ENCODE peak calls at places on chromosomes 6 and 20, in five cellular contexts. M, V, X, U and G are unnamed samples.

GRCh38 chr20:53030061-53030460 is 57.9 kb downstream of the TSHZ2 start:
- DNase-seq in M (no peak), V (no peak), X (no peak), U (no peak), G (no peak)

GRCh38 chr20:48770700-48771099 is 57.1 kb downstream of the PREX1 start:
- DNase-seq in M (no peak), V (no peak), X (no peak), U (no peak), G (no peak)

GRCh38 chr20:22407237-22408193 is 176.9 kb downstream of the FOXA2 start:
- DNase-seq in M (no peak), V (no peak), X (no peak), U (no peak), G (no peak)

GRCh38 chr6:88626460-88626859 is 337.0 kb downstream of the RNGTT start:
- DNase-seq in M (no peak), V (peak; percentile 2), X (no peak), U (no peak), G (no peak)

GRCh38 chr6:63644668-63645326 is 9.2 kb downstream of the PHF3 start:
- DNase-seq in M (no peak), V (peak; percentile 41), X (no peak), U (no peak), G (no peak)

GRCh38 chr6:77034161-77034560 is 429.1 kb downstream of the HTR1B start:
- DNase-seq in M (no peak), V (peak; percentile 92), X (no peak), U (no peak), G (no peak)

GRCh38 chr6:1081566-1081965 is 230.3 kb upstream of the FOXQ1 start:
- DNase-seq in M (no peak), V (no peak), X (no peak), U (no peak), G (no peak)

GRCh38 chr6:5670381-5670780 is 336.3 kb downstream of the NRN1 start:
- DNase-seq in M (no peak), V (no peak), X (no peak), U (no peak), G (no peak)

GRCh38 chr6:30116724-30117123 is 3.8 kb upstream of the TRIM31 start:
- DNase-seq in M (no peak), V (no peak), X (no peak), U (no peak), G (no peak)

GRCh38 chr6:31403283-31403989 is at the start of gene MICA:
- DNase-seq in M (peak; percentile 95), V (peak; percentile 75), X (peak; percentile 80), U (peak; percentile 97), G (no peak)
- TF ChIP-seq CTCF in M (no peak), V (no peak), X (no peak), U (peak; percentile 33), G (no peak)

DNA sequence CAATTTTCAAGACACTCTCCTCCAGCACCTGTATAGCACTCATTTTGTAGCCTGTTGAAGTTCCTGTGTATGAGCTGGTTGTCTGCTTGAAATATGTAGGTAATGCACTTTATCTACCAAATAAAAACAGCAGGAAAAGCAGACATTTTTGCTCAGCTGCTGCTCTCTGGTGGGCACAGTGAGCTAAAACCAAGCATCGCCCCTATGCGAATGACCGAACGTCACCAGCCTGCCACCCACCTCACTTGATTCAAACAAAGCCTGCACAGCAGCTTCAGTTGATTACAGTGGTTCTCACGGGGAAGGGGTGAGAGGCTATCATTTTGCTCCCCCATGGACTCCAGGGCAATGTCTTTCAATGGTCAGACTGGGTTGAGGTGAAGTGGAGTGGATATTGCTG is 185.7 kb downstream of the SASH1 start:
- DNase-seq in M (no peak), V (no peak), X (no peak), U (no peak), G (no peak)
- TF ChIP-seq CTCF in M (no peak), V (no peak), X (no peak), U (no peak), G (no peak)

GRCh38 chr6:115896538-115897129 is 164.1 kb downstream of the FRK start:
- DNase-seq in M (no peak), V (peak; percentile 57), X (no peak), U (no peak), G (no peak)
- TF ChIP-seq CTCF in M (peak; percentile 53), V (peak; percentile 83), X (no peak), U (peak; percentile 74), G (peak; percentile 85)

DNA sequence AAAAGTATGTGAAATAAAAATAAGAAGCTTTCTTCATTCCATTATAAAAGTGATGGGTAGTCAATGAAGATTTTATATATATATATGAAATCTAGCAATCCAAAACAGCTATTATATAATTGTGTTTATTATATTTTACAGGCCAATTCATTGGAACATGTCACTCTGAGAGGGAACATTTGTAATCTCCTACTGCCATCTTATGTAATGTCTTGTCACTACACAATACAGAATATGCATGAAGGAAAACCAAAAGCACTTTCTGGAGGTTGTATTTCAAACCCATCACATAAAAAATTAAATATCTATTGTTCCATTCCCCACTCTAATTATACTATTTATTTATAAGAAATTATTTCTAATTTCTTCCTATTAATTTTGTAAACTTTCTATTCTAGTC is 31.5 kb upstream of the IRAK1BP1 start:
- DNase-seq in M (no peak), V (peak; percentile 33), X (no peak), U (no peak), G (no peak)
- TF ChIP-seq CTCF in M (no peak), V (peak; percentile 8), X (no peak), U (peak; percentile 39), G (peak; percentile 45)

GRCh38 chr6:99590728-99591672 is 15.6 kb upstream of the PRDM13 start:
- DNase-seq in M (no peak), V (no peak), X (no peak), U (no peak), G (no peak)
- TF ChIP-seq CTCF in M (no peak), V (no peak), X (no peak), U (no peak), G (no peak)